ENCODE peak calls at places on chromosomes 4 and X, in eight cellular contexts. One of them, this sample, is unnamed.

GRCh38 chrX:10072786-10073568 is 83.8 kb upstream of the CLCN4 start:
- DNase-seq in transverse colon: no peak
- DNase-seq in esophagus muscularis mucosa: no peak
- DNase-seq in lower leg skin: no peak
- DNase-seq in breast epithelium: no peak
- DNase-seq in uterus: no peak
- DNase-seq in ovary: no peak
- DNase-seq in stomach: no peak
- DNase-seq in this sample: no peak

GRCh38 chr4:163071308-163071707 is 95.4 kb downstream of the NAF1 start:
- DNase-seq in lower leg skin: no peak
- DNase-seq in uterus: no peak
- DNase-seq in ovary: no peak
- DNase-seq in esophagus muscularis mucosa: no peak
- DNase-seq in breast epithelium: no peak
- DNase-seq in stomach: no peak
- DNase-seq in transverse colon: no peak
- DNase-seq in this sample: no peak

GRCh38 chr4:110484767-110485166 is 8.8 kb downstream of the ENPEP start:
- DNase-seq in stomach: no peak
- DNase-seq in lower leg skin: no peak
- DNase-seq in transverse colon: no peak
- DNase-seq in ovary: no peak
- DNase-seq in esophagus muscularis mucosa: no peak
- DNase-seq in uterus: peak; percentile 72
- DNase-seq in breast epithelium: no peak
- DNase-seq in this sample: no peak

GRCh38 chr4:6180841-6181631 is 19.3 kb downstream of the JAKMIP1 start:
- DNase-seq in breast epithelium: no peak
- DNase-seq in transverse colon: no peak
- DNase-seq in lower leg skin: no peak
- DNase-seq in ovary: no peak
- DNase-seq in stomach: no peak
- DNase-seq in uterus: no peak
- DNase-seq in esophagus muscularis mucosa: no peak
- DNase-seq in this sample: no peak

GRCh38 chr4:185830263-185830994 is 18.4 kb upstream of the SORBS2 start:
- DNase-seq in transverse colon: no peak
- DNase-seq in lower leg skin: no peak
- DNase-seq in uterus: no peak
- DNase-seq in stomach: no peak
- DNase-seq in breast epithelium: no peak
- DNase-seq in ovary: no peak
- DNase-seq in esophagus muscularis mucosa: peak; percentile 34
- DNase-seq in this sample: no peak

GRCh38 chr4:148874331-148874730 is 432.1 kb upstream of the NR3C2 start:
- DNase-seq in transverse colon: peak; percentile 15
- DNase-seq in breast epithelium: no peak
- DNase-seq in esophagus muscularis mucosa: no peak
- DNase-seq in ovary: no peak
- DNase-seq in stomach: no peak
- DNase-seq in uterus: no peak
- DNase-seq in lower leg skin: no peak
- DNase-seq in this sample: no peak

GRCh38 chrX:125205918-125206665 is 113.6 kb upstream of the TEX13C start:
- DNase-seq in esophagus muscularis mucosa: no peak
- DNase-seq in lower leg skin: no peak
- DNase-seq in breast epithelium: no peak
- DNase-seq in ovary: no peak
- DNase-seq in uterus: no peak
- DNase-seq in transverse colon: no peak
- DNase-seq in stomach: no peak
- DNase-seq in this sample: no peak

GRCh38 chr4:173684223-173684622 is 154.2 kb upstream of the HAND2 start:
- DNase-seq in uterus: no peak
- DNase-seq in esophagus muscularis mucosa: no peak
- DNase-seq in ovary: no peak
- DNase-seq in breast epithelium: no peak
- DNase-seq in transverse colon: no peak
- DNase-seq in lower leg skin: no peak
- DNase-seq in stomach: no peak
- DNase-seq in this sample: no peak

GRCh38 chrX:110086916-110087484 is 84.1 kb downstream of the TMEM164 start:
- DNase-seq in stomach: no peak
- DNase-seq in lower leg skin: no peak
- DNase-seq in ovary: no peak
- DNase-seq in esophagus muscularis mucosa: no peak
- DNase-seq in uterus: no peak
- DNase-seq in transverse colon: no peak
- DNase-seq in breast epithelium: no peak
- DNase-seq in this sample: no peak

GRCh38 chr4:76485450-76485849 is 50.4 kb downstream of the SHROOM3 start:
- DNase-seq in lower leg skin: no peak
- DNase-seq in breast epithelium: no peak
- DNase-seq in uterus: no peak
- DNase-seq in esophagus muscularis mucosa: no peak
- DNase-seq in ovary: no peak
- DNase-seq in transverse colon: peak; percentile 21
- DNase-seq in stomach: peak; percentile 49
- DNase-seq in this sample: no peak

GRCh38 chr4:94135701-94136100 is 72.0 kb upstream of the SMARCAD1 start:
- DNase-seq in breast epithelium: no peak
- DNase-seq in uterus: no peak
- DNase-seq in esophagus muscularis mucosa: no peak
- DNase-seq in transverse colon: no peak
- DNase-seq in stomach: no peak
- DNase-seq in lower leg skin: no peak
- DNase-seq in ovary: no peak
- DNase-seq in this sample: no peak

GRCh38 chr4:39732728-39733127 is 34.8 kb downstream of the UBE2K start:
- DNase-seq in ovary: no peak
- DNase-seq in esophagus muscularis mucosa: no peak
- DNase-seq in breast epithelium: no peak
- DNase-seq in lower leg skin: no peak
- DNase-seq in stomach: no peak
- DNase-seq in uterus: no peak
- DNase-seq in transverse colon: no peak
- DNase-seq in this sample: no peak

GRCh38 chr4:48635310-48635709 is 144.8 kb downstream of the FRYL start:
- DNase-seq in lower leg skin: no peak
- DNase-seq in esophagus muscularis mucosa: no peak
- DNase-seq in uterus: no peak
- DNase-seq in ovary: no peak
- DNase-seq in transverse colon: no peak
- DNase-seq in stomach: no peak
- DNase-seq in breast epithelium: no peak
- DNase-seq in this sample: no peak

GRCh38 chrX:136086521-136086920 is 60.8 kb upstream of the FHL1 start:
- DNase-seq in transverse colon: no peak
- DNase-seq in stomach: no peak
- DNase-seq in uterus: no peak
- DNase-seq in breast epithelium: no peak
- DNase-seq in ovary: no peak
- DNase-seq in esophagus muscularis mucosa: no peak
- DNase-seq in lower leg skin: no peak
- DNase-seq in this sample: no peak

GRCh38 chr4:15914736-15915135 is 23.8 kb downstream of the FGFBP1 start:
- DNase-seq in ovary: no peak
- DNase-seq in lower leg skin: no peak
- DNase-seq in transverse colon: no peak
- DNase-seq in uterus: no peak
- DNase-seq in stomach: no peak
- DNase-seq in esophagus muscularis mucosa: no peak
- DNase-seq in breast epithelium: no peak
- DNase-seq in this sample: no peak

GRCh38 chr4:119939066-119939995 is 127.3 kb downstream of the MAD2L1 start:
- DNase-seq in breast epithelium: no peak
- DNase-seq in ovary: no peak
- DNase-seq in lower leg skin: no peak
- DNase-seq in stomach: no peak
- DNase-seq in transverse colon: no peak
- DNase-seq in uterus: no peak
- DNase-seq in esophagus muscularis mucosa: no peak
- DNase-seq in this sample: peak; percentile 45

GRCh38 chr4:16082424-16083216 is 1.2 kb downstream of the PROM1 start:
- DNase-seq in ovary: no peak
- DNase-seq in breast epithelium: peak; percentile 54
- DNase-seq in transverse colon: peak; percentile 54
- DNase-seq in uterus: no peak
- DNase-seq in lower leg skin: no peak
- DNase-seq in stomach: no peak
- DNase-seq in esophagus muscularis mucosa: peak; percentile 89
- DNase-seq in this sample: peak; percentile 49

GRCh38 chrX:24870143-24870542 is 145.6 kb downstream of the ARX start:
- DNase-seq in ovary: no peak
- DNase-seq in esophagus muscularis mucosa: no peak
- DNase-seq in uterus: no peak
- DNase-seq in transverse colon: no peak
- DNase-seq in breast epithelium: no peak
- DNase-seq in stomach: no peak
- DNase-seq in lower leg skin: no peak
- DNase-seq in this sample: no peak

GRCh38 chr4:123649644-123650356 is 253.2 kb downstream of the SPRY1 start:
- DNase-seq in breast epithelium: no peak
- DNase-seq in esophagus muscularis mucosa: no peak
- DNase-seq in uterus: no peak
- DNase-seq in lower leg skin: no peak
- DNase-seq in stomach: peak; percentile 49
- DNase-seq in ovary: no peak
- DNase-seq in transverse colon: peak; percentile 38
- DNase-seq in this sample: no peak

GRCh38 chr4:10808591-10808990 is 124.0 kb upstream of the CLNK start:
- DNase-seq in breast epithelium: no peak
- DNase-seq in lower leg skin: no peak
- DNase-seq in ovary: no peak
- DNase-seq in stomach: no peak
- DNase-seq in uterus: no peak
- DNase-seq in esophagus muscularis mucosa: no peak
- DNase-seq in transverse colon: no peak
- DNase-seq in this sample: peak; percentile 54

GRCh38 chr4:42570221-42570620 is 86.7 kb downstream of the ATP8A1 start:
- DNase-seq in ovary: no peak
- DNase-seq in transverse colon: peak; percentile 19
- DNase-seq in esophagus muscularis mucosa: no peak
- DNase-seq in stomach: peak; percentile 94
- DNase-seq in uterus: no peak
- DNase-seq in lower leg skin: no peak
- DNase-seq in breast epithelium: peak; percentile 63
- DNase-seq in this sample: peak; percentile 90

GRCh38 chrX:85963736-85964135 is 83.6 kb downstream of the CHM start:
- DNase-seq in lower leg skin: no peak
- DNase-seq in esophagus muscularis mucosa: no peak
- DNase-seq in transverse colon: no peak
- DNase-seq in stomach: no peak
- DNase-seq in ovary: no peak
- DNase-seq in uterus: no peak
- DNase-seq in breast epithelium: no peak
- DNase-seq in this sample: no peak

DNA sequence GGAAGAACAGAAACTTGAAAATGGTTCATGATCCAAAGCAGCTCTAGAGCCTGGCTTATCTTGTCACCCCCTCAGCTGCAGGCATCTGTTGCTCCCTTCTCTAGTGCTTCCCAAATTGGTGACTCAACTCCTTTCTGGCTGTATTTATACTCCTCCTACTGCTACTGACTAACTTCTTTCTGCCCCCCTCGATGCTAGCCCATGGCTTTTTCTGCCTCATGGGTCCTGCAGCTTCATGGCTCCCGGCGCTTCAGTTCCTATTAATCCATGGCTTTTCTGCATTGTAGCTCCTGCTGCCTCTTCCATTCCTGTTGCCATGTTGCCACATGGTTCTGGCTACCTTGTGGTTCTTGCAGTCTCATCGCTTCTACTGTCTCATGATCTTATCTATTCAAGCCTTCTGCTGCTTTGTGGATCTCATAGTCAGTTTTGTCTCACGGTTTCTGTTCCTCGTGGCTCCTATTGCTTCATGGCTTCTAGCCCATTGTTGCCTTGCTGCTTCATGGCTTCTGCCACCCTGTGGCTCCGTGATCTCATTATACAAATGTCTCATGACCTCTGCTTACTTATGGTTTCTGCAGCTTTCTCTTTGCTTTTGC is 48.1 kb downstream of the SMC1A start:
- DNase-seq in breast epithelium: no peak
- DNase-seq in uterus: no peak
- DNase-seq in lower leg skin: no peak
- DNase-seq in stomach: no peak
- DNase-seq in transverse colon: no peak
- DNase-seq in esophagus muscularis mucosa: no peak
- DNase-seq in ovary: no peak
- DNase-seq in this sample: no peak
- TF ChIP-seq POLR2A in breast epithelium: no peak
- TF ChIP-seq POLR2A in uterus: no peak
- TF ChIP-seq POLR2A in lower leg skin: no peak
- TF ChIP-seq POLR2A in stomach: no peak
- TF ChIP-seq POLR2A in transverse colon: no peak
- TF ChIP-seq POLR2A in esophagus muscularis mucosa: no peak
- TF ChIP-seq POLR2A in ovary: no peak
- TF ChIP-seq POLR2A in this sample: no peak

GRCh38 chr4:184347251-184348239 is 126.8 kb downstream of the IRF2 start:
- DNase-seq in ovary: peak; percentile 42
- DNase-seq in breast epithelium: no peak
- DNase-seq in uterus: no peak
- DNase-seq in lower leg skin: no peak
- DNase-seq in transverse colon: peak; percentile 72
- DNase-seq in stomach: peak; percentile 80
- DNase-seq in esophagus muscularis mucosa: no peak
- DNase-seq in this sample: peak; percentile 73
- TF ChIP-seq POLR2A in ovary: no peak
- TF ChIP-seq POLR2A in breast epithelium: no peak
- TF ChIP-seq POLR2A in uterus: peak; percentile 24
- TF ChIP-seq POLR2A in lower leg skin: no peak
- TF ChIP-seq POLR2A in transverse colon: peak; percentile 81
- TF ChIP-seq POLR2A in stomach: no peak
- TF ChIP-seq POLR2A in esophagus muscularis mucosa: no peak
- TF ChIP-seq POLR2A in this sample: no peak

GRCh38 chrX:71298119-71298518 is 3.4 kb upstream of the ITGB1BP2 start:
- DNase-seq in ovary: peak; percentile 37
- DNase-seq in breast epithelium: no peak
- DNase-seq in lower leg skin: no peak
- DNase-seq in esophagus muscularis mucosa: no peak
- DNase-seq in stomach: no peak
- DNase-seq in uterus: no peak
- DNase-seq in transverse colon: no peak
- DNase-seq in this sample: no peak
- TF ChIP-seq POLR2A in ovary: no peak
- TF ChIP-seq POLR2A in breast epithelium: no peak
- TF ChIP-seq POLR2A in lower leg skin: no peak
- TF ChIP-seq POLR2A in esophagus muscularis mucosa: no peak
- TF ChIP-seq POLR2A in stomach: no peak
- TF ChIP-seq POLR2A in uterus: no peak
- TF ChIP-seq POLR2A in transverse colon: no peak
- TF ChIP-seq POLR2A in this sample: no peak

DNA sequence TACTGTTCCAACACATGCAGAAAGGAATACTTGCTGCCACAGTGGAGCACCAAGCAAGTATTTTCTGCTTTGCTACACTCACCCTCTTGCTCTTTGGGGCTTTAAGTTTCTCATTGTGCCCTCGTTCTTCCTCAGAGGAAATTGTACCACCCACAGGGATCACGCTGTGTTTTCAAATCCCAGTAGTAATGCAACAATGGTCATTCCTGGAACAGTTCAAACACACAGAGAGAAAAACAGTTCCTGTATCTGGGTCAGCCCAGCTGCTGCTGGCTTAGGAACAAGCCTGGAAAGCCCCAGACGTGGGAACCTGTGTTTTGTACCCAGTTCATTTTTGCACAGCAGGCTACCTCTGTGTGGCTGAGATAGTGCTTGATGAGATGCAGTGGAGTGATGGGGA is 907.8 kb downstream of the STPG2 start:
- DNase-seq in lower leg skin: no peak
- DNase-seq in transverse colon: no peak
- DNase-seq in stomach: no peak
- DNase-seq in ovary: no peak
- DNase-seq in breast epithelium: no peak
- DNase-seq in esophagus muscularis mucosa: no peak
- DNase-seq in uterus: no peak
- DNase-seq in this sample: no peak
- TF ChIP-seq POLR2A in lower leg skin: no peak
- TF ChIP-seq POLR2A in transverse colon: no peak
- TF ChIP-seq POLR2A in stomach: no peak
- TF ChIP-seq POLR2A in ovary: no peak
- TF ChIP-seq POLR2A in breast epithelium: no peak
- TF ChIP-seq POLR2A in esophagus muscularis mucosa: no peak
- TF ChIP-seq POLR2A in uterus: no peak
- TF ChIP-seq POLR2A in this sample: no peak

This sample was measured in heart left ventricle.